ENCODE peak calls at places on chromosomes 12 and 14, in nine cellular contexts. D is neural progenitor cell, A is PC-3, B is SK-N-SH, I is HCT116, P is GM23338, N is GM23248, T is OCI-LY7, S is hepatocyte. E is an unnamed sample.

GRCh38 chr12:25712169-25712568 is 159.1 kb upstream of the LMNTD1 start:
- DNase-seq in A (no peak), D (no peak), I (no peak), T (no peak), P (no peak), N (no peak), B (no peak), S (no peak), E (peak; percentile 86)

GRCh38 chr12:120346681-120347080 is 19.1 kb upstream of the PLA2G1B start:
- DNase-seq in P (peak; percentile 46), N (peak; percentile 14), T (no peak), B (no peak), A (peak; percentile 36), I (no peak), S (no peak), D (no peak), E (no peak)

GRCh38 chr12:130916251-130916911 is 37.3 kb upstream of the ADGRD1 start:
- DNase-seq in B (peak; percentile 82), N (peak; percentile 83), D (peak; percentile 88), P (peak; percentile 85), S (peak; percentile 81), T (peak; percentile 83), I (peak; percentile 38), A (peak; percentile 80), E (no peak)

GRCh38 chr14:53792909-53793308 is 163.7 kb downstream of the BMP4 start:
- DNase-seq in D (peak; percentile 8), A (peak; percentile 14), T (no peak), N (no peak), B (no peak), S (no peak), I (no peak), P (peak; percentile 43), E (no peak)

GRCh38 chr12:107736914-107737313 is 24.0 kb downstream of the PRDM4 start:
- DNase-seq in D (no peak), N (no peak), P (no peak), S (no peak), T (peak; percentile 86), B (no peak), A (no peak), I (no peak), E (peak; percentile 7)

GRCh38 chr14:101202627-101203404 is 299.3 kb upstream of the RTL1 start:
- DNase-seq in P (no peak), S (no peak), T (no peak), A (no peak), D (no peak), I (no peak), B (no peak), N (no peak), E (no peak)

GRCh38 chr12:70598467-70599194 is 38.6 kb downstream of the PTPRB start:
- DNase-seq in A (no peak), D (peak; percentile 56), S (peak; percentile 9), I (no peak), B (peak; percentile 21), P (no peak), T (no peak), N (no peak), E (no peak)

GRCh38 chr14:69543341-69544249 is 31.1 kb downstream of the CCDC177 start:
- DNase-seq in P (peak; percentile 64), A (peak; percentile 95), T (peak; percentile 8), B (no peak), N (peak; percentile 86), D (peak; percentile 61), S (peak; percentile 66), I (peak; percentile 48), E (no peak)

GRCh38 chr14:31083781-31084180 is 57.6 kb upstream of the STRN3 start:
- DNase-seq in I (no peak), A (no peak), B (no peak), N (no peak), S (no peak), T (peak; percentile 69), P (no peak), D (peak; percentile 15), E (no peak)

GRCh38 chr14:31080060-31080459 is 53.9 kb upstream of the STRN3 start:
- DNase-seq in N (no peak), T (no peak), D (no peak), I (no peak), B (no peak), A (peak; percentile 82), P (no peak), S (no peak), E (no peak)

GRCh38 chr14:31085027-31085426 is 58.8 kb upstream of the STRN3 start:
- DNase-seq in B (no peak), T (no peak), S (no peak), P (no peak), D (no peak), N (no peak), A (no peak), I (no peak), E (no peak)

GRCh38 chr14:31084385-31084784 is 58.2 kb upstream of the STRN3 start:
- DNase-seq in B (no peak), S (no peak), A (no peak), N (no peak), D (peak; percentile 29), P (peak; percentile 24), I (no peak), T (peak; percentile 85), E (no peak)

GRCh38 chr14:31080489-31080888 is 54.3 kb upstream of the STRN3 start:
- DNase-seq in A (no peak), S (no peak), P (no peak), B (no peak), I (no peak), T (no peak), D (no peak), N (no peak), E (no peak)
- H3K4me2 ChIP-seq in A (peak overlapping the region; percentile 71), S (no peak overlapping the region), P (no peak overlapping the region), B (no peak overlapping the region), I (peak overlapping the region; percentile 24), T (no peak overlapping the region), D (no peak overlapping the region), N (no peak overlapping the region), E (no peak overlapping the region)

GRCh38 chr12:7375145-7375543 is 68.8 kb downstream of the CD163L1 start:
- DNase-seq in D (no peak), B (no peak), P (no peak), T (no peak), A (peak; percentile 32), I (no peak), N (no peak), S (peak; percentile 8), E (no peak)

GRCh38 chr12:7374423-7375144 is 69.4 kb downstream of the CD163L1 start:
- DNase-seq in B (peak; percentile 40), N (peak; percentile 69), I (peak; percentile 47), S (peak; percentile 37), D (peak; percentile 70), T (peak; percentile 27), P (peak; percentile 91), A (peak; percentile 48), E (peak; percentile 48)

GRCh38 chr12:7373226-7373625 is 69.4 kb downstream of the ACSM4 start:
- DNase-seq in A (no peak), I (no peak), B (no peak), T (no peak), P (no peak), N (peak; percentile 11), S (no peak), D (no peak), E (no peak)

DNA sequence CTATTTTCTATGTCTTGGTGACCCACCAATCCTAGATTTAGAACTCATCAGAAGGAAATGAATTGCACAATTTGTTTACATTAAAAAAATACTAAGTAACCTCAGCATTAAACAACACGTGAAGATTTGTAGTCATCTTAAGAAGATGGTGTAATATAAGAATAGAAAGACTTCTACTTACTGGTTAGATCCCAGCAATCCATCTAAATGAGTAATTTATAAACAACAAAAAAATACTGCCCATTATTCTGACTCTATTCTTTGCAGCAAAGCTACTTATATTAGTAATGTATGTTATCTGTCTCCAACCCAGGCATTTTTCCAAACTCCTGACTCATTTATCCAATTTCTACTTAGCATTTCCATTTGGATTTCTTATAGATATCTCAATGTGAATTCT is 67.8 kb downstream of the CD163L1 start:
- DNase-seq in P (no peak), N (peak; percentile 61), B (no peak), D (no peak), T (no peak), S (no peak), I (no peak), A (peak; percentile 17), E (no peak)
- H3K27ac ChIP-seq in P (no peak overlapping the region), N (no peak overlapping the region), B (no peak overlapping the region), D (no peak overlapping the region), T (no peak overlapping the region), S (no peak overlapping the region), I (no peak overlapping the region), A (no peak overlapping the region), E (no peak overlapping the region)

GRCh38 chr12:89082354-89082753 is 269.9 kb downstream of the DUSP6 start:
- DNase-seq in B (no peak), D (no peak), S (no peak), A (peak; percentile 14), P (no peak), T (no peak), I (no peak), N (peak; percentile 58), E (no peak)

GRCh38 chr12:89084751-89085150 is 267.6 kb downstream of the DUSP6 start:
- DNase-seq in I (no peak), B (no peak), D (no peak), S (no peak), T (no peak), N (peak; percentile 20), P (no peak), A (no peak), E (no peak)

GRCh38 chr12:89081709-89082108 is 270.6 kb downstream of the DUSP6 start:
- DNase-seq in N (no peak), I (no peak), A (no peak), T (no peak), B (no peak), S (no peak), D (no peak), P (no peak), E (no peak)

GRCh38 chr12:89083491-89083890 is 268.8 kb downstream of the DUSP6 start:
- DNase-seq in I (no peak), T (no peak), B (no peak), N (no peak), A (no peak), D (no peak), P (no peak), S (no peak), E (no peak)

DNA sequence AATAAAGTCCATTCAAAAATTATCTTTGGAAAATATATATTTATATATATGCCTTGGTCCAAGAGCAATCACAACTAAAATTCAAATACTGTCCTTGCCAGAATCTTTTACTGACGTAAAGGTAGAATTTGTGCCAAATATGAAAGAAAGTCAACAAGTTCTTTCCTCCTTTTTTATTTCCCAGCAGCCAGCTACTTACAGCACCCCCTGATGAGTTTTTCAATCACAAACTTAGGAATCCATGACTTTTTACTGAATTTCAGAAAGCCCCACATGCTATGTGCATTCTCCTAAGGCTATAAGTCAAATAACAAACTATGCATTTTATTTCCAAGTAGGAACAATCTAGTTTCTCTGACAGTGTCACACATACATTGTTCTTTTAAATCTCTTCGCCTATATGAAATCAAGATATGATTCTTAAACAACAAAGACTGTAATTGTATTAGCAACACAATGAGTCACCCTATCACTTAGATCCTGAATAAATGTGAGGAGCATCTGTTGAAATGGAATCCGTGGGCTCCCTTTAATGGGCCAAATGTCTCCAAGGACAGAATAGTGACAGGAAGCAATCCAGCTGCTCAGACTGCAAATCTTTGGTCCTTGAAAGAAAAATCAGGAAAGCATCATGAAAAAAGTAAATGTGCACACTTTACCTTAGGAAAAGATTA is 271.4 kb downstream of the DUSP6 start:
- DNase-seq in T (no peak), D (no peak), A (peak; percentile 37), S (no peak), P (no peak), I (no peak), B (no peak), N (peak; percentile 47), E (no peak)
- TF ChIP-seq EZH2phosphoT487 in T (no peak), D (no peak), A (no peak), S (no peak), P (no peak), I (no peak), B (no peak), N (no peak), E (no peak)

DNA sequence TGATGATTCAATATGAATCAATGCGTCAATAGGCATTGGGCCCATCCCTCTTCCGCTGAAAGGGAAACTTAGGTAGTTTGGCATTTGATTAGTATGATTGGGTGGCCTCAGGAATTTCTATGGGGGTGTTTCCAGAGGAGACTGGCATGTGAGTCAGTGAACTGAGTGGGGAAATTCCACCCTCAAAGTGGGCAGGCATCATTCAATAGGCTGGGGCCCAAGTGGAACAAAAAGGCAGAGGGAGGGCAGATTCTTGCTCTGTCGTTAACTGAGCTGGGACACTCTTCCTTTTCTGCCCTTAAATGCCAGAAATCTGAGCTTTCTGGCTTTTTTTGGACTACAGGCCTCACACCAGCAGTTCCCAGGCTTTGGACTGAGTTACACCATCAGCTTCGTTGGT is 373.5 kb downstream of the RPS29 start:
- DNase-seq in S (no peak), D (no peak), I (no peak), N (peak; percentile 58), B (no peak), T (no peak), A (no peak), P (no peak), E (no peak)
- H3K4me2 ChIP-seq in S (no peak overlapping the region), D (no peak overlapping the region), I (no peak overlapping the region), N (no peak overlapping the region), B (no peak overlapping the region), T (no peak overlapping the region), A (no peak overlapping the region), P (no peak overlapping the region), E (no peak overlapping the region)

E was measured in MM.1S.